ENCODE peak calls at places on chromosomes 12 and 14, in seven cellular contexts. B is stimulated activated CD4-positive, alpha-beta T cell treated with anti-CD3 and anti-CD28 coated beads, Interleukin-4, amount 100 ng/mL, for 1 hour; D is HepG2; K is right cardiac atrium; X is IMR-90; A is A549; V is anterior cingulate cortex. R is an unnamed sample.

GRCh38 chr12:24591079-24591626 is 357.7 kb downstream of the BCAT1 start:
- DNase-seq in B (no peak), D (no peak), K (no peak), X (no peak), A (no peak), V (no peak), R (no peak)

GRCh38 chr12:105020241-105020962 is 34.3 kb downstream of the NOPCHAP1 start:
- DNase-seq in B (no peak), D (no peak), K (no peak), X (no peak), A (no peak), V (no peak), R (no peak)

GRCh38 chr14:102437997-102438922 is 71.3 kb downstream of the ANKRD9 start:
- DNase-seq in B (peak; percentile 68), D (peak; percentile 59), K (peak; percentile 90), X (peak; percentile 75), A (peak; percentile 84), V (no peak), R (peak; percentile 78)

GRCh38 chr12:47824629-47825028 is 4.9 kb upstream of the HDAC7 start:
- DNase-seq in B (no peak), D (no peak), K (no peak), X (no peak), A (no peak), V (no peak), R (no peak)

GRCh38 chr14:53011053-53011462 is 60.2 kb upstream of the FERMT2 start:
- DNase-seq in B (no peak), D (peak; percentile 53), K (peak; percentile 89), X (peak; percentile 99), A (peak; percentile 66), V (no peak), R (no peak)

GRCh38 chr12:6729186-6729585 is 5.3 kb downstream of the COPS7A start:
- DNase-seq in B (no peak), D (no peak), K (no peak), X (no peak), A (no peak), V (no peak), R (no peak)

GRCh38 chr12:54324617-54325441 is at the start of gene COPZ1:
- DNase-seq in B (peak; percentile 88), D (peak; percentile 100), K (peak; percentile 94), X (peak; percentile 100), A (peak; percentile 100), V (peak; percentile 66), R (peak; percentile 90)

GRCh38 chr12:94941440-94941862 is 62.0 kb downstream of the NDUFA12 start:
- DNase-seq in B (peak; percentile 10), D (no peak), K (peak; percentile 82), X (peak; percentile 79), A (peak; percentile 63), V (no peak), R (peak; percentile 56)

GRCh38 chr14:51929920-51930682 is 59.2 kb upstream of the RTRAF start:
- DNase-seq in B (no peak), D (no peak), K (no peak), X (peak; percentile 14), A (no peak), V (no peak), R (no peak)

GRCh38 chr14:36522347-36522971 is 2.4 kb upstream of the NKX2-1 start:
- DNase-seq in B (no peak), D (no peak), K (no peak), X (no peak), A (no peak), V (no peak), R (no peak)

GRCh38 chr14:103213331-103213730 is 90.1 kb downstream of the TNFAIP2 start:
- DNase-seq in B (no peak), D (peak; percentile 54), K (no peak), X (no peak), A (no peak), V (no peak), R (no peak)

R was measured in activated T-cell treated with anti-CD3 and anti-CD28 coated beads, Interleukin-2, amount 50 U/mL, for 24 hours.